ENCODE peak calls at places on chromosomes 3 and 15, in six cellular contexts. O is spleen, W is adrenal gland, E is Peyer's patch, M is brain microvascular endothelial cell, P is upper lobe of right lung. X is an unnamed sample.
A peak's percentile ranks its signal among the peaks of the same experiment; 100 is the strongest.

GRCh38 chr3:43238801-43239200 is 47.5 kb upstream of the SNRK start:
- DNase-seq in O (no peak), W (no peak), E (no peak), M (no peak), P (no peak), X (no peak)

GRCh38 chr15:73797366-73798158 is 44.4 kb upstream of the INSYN1 start:
- DNase-seq in O (no peak), W (no peak), E (no peak), M (no peak), P (no peak), X (no peak)

GRCh38 chr3:45367451-45367850 is 20.9 kb upstream of the LARS2 start:
- DNase-seq in O (no peak), W (no peak), E (no peak), M (peak; percentile 59), P (no peak), X (peak; percentile 48)

GRCh38 chr15:58771621-58772235 is 626 bp downstream of the MINDY2 start:
- DNase-seq in O (peak; percentile 92), W (peak; percentile 83), E (peak; percentile 42), M (no peak), P (peak; percentile 75), X (peak; percentile 54)

GRCh38 chr3:49465269-49466034 is 4.6 kb upstream of the DAG1 start:
- DNase-seq in O (no peak), W (peak; percentile 77), E (no peak), M (no peak), P (peak; percentile 78), X (no peak)

GRCh38 chr3:66302288-66302687 is 81.5 kb downstream of the SLC25A26 start:
- DNase-seq in O (no peak), W (no peak), E (peak; percentile 26), M (peak; percentile 4), P (no peak), X (no peak)

GRCh38 chr3:130783629-130784028 is 37.0 kb upstream of the PIK3R4 start:
- DNase-seq in O (no peak), W (no peak), E (no peak), M (no peak), P (no peak), X (no peak)

GRCh38 chr3:7565574-7565973 is 704.7 kb downstream of the GRM7 start:
- DNase-seq in O (no peak), W (no peak), E (no peak), M (no peak), P (no peak), X (no peak)

GRCh38 chr15:53658827-53659226 is 100.6 kb downstream of the WDR72 start:
- DNase-seq in O (no peak), W (no peak), E (no peak), M (no peak), P (no peak), X (no peak)

GRCh38 chr3:127475975-127476374 is 114.6 kb downstream of the TPRA1 start:
- DNase-seq in O (no peak), W (no peak), E (no peak), M (no peak), P (no peak), X (no peak)

GRCh38 chr3:48543271-48543866 is 13.2 kb downstream of the PFKFB4 start:
- DNase-seq in O (no peak), W (peak; percentile 81), E (no peak), M (no peak), P (no peak), X (no peak)

GRCh38 chr3:177753498-177754155 is 556.3 kb upstream of the TBL1XR1 start:
- DNase-seq in O (peak; percentile 79), W (peak; percentile 82), E (no peak), M (no peak), P (no peak), X (peak; percentile 10)

GRCh38 chr3:76199382-76199781 is 414.0 kb upstream of the ZNF717 start:
- DNase-seq in O (no peak), W (no peak), E (no peak), M (no peak), P (no peak), X (no peak)

GRCh38 chr3:48919215-48920138 is 835 bp downstream of the ARIH2 start:
- DNase-seq in O (peak; percentile 90), W (peak; percentile 62), E (peak; percentile 35), M (peak; percentile 31), P (no peak), X (peak; percentile 25)

GRCh38 chr15:62549345-62549970 is 384.4 kb upstream of the C2CD4B start:
- DNase-seq in O (no peak), W (no peak), E (no peak), M (peak; percentile 53), P (no peak), X (peak; percentile 40)

GRCh38 chr15:59688383-59688887 is 685 bp downstream of the BNIP2 start:
- DNase-seq in O (no peak), W (no peak), E (peak; percentile 43), M (peak; percentile 58), P (no peak), X (no peak)

GRCh38 chr3:136819784-136820640 is 1.1 kb downstream of the SLC35G2 start:
- DNase-seq in O (peak; percentile 84), W (peak; percentile 84), E (peak; percentile 17), M (peak; percentile 54), P (peak; percentile 72), X (peak; percentile 29)

GRCh38 chr15:96171271-96171739 is 159.2 kb upstream of the NR2F2 start:
- DNase-seq in O (no peak), W (no peak), E (no peak), M (no peak), P (no peak), X (no peak)

GRCh38 chr3:57164217-57164605 is 942 bp downstream of the IL17RD start:
- DNase-seq in O (no peak), W (peak; percentile 63), E (no peak), M (no peak), P (no peak), X (peak; percentile 26)

GRCh38 chr15:33565099-33565498 is 254.3 kb downstream of the RYR3 start:
- DNase-seq in O (no peak), W (no peak), E (no peak), M (peak; percentile 90), P (no peak), X (no peak)

GRCh38 chr3:176919836-176920760 is 277.2 kb downstream of the TBL1XR1 start:
- DNase-seq in O (no peak), W (no peak), E (no peak), M (peak; percentile 79), P (no peak), X (no peak)

GRCh38 chr15:32853667-32854066 is 135.9 kb downstream of the GREM1 start:
- DNase-seq in O (no peak), W (no peak), E (no peak), M (no peak), P (no peak), X (no peak)

GRCh38 chr3:14142567-14143270 is 17.9 kb downstream of the TMEM43 start:
- DNase-seq in O (no peak), W (peak; percentile 50), E (no peak), M (no peak), P (no peak), X (no peak)

GRCh38 chr15:31273258-31273941 is 53.2 kb upstream of the KLF13 start:
- DNase-seq in O (peak; percentile 69), W (peak; percentile 42), E (peak; percentile 15), M (no peak), P (no peak), X (no peak)

GRCh38 chr3:63661242-63661641 is 8.8 kb downstream of the SNTN start:
- DNase-seq in O (no peak), W (no peak), E (no peak), M (peak; percentile 24), P (no peak), X (no peak)

DNA sequence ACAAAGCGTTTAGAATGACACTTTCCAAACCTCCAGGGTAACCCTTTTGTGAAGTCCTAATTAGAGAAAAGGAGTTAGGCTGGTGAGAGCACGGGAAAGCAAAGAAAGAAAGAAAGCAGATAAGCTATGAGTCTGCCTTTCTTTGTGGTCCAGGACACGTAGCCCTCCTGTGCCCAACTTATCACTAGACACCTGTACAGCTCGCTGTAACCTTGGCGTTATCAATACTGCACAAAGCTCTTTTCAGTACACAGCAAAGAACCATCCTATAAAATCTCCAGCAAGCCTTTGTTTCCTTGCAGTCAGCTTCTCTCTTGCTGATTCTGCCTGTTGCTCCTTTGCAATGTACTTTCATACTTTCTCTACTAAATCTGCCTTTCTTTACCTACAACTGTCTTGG is 6.8 kb upstream of the TAMM41 start:
- DNase-seq in O (no peak), W (no peak), E (no peak), M (no peak), P (no peak), X (no peak)
- H3K4me3 ChIP-seq in O (no peak overlapping the region), W (no peak overlapping the region), E (no peak overlapping the region), M (no peak overlapping the region), P (no peak overlapping the region), X (no peak overlapping the region)

DNA sequence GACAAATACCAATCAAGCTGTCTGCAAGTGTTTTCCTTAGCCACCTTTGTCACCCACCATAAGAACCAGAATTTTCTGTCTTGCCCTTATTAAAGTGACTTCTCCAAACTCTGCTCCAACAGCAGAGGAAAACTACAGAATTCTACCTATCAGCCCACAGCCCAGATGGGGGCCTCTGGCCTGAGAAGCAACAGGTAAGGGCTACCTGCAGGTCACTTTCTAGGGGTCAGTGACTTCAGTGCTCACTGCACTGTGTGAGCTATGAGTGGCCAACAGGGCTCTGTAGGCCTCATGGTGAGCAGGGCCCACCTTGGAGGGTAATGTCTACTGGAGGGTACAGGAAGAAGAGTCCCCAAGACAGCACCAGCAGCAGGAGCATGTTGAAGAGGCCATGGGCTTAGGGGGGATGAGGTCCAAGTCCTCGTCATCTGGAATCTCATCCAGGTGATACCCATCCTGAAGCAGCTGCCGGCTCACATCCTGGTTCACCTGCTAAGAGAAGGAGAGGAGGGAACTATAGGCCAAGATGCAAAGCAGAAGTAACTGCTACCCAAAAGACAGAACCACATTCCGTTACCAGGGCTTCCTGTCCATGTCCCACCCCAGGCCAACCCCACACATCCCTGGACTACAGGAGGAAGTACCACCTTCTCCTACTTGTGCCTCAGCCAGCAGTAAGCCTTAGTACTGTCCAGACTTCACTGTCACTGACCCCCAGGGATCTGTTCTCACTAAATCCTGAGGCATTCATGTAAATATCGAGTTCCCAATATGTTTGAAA is 4.2 kb downstream of the FAM219B start:
- DNase-seq in O (peak; percentile 63), W (no peak), E (no peak), M (no peak), P (no peak), X (no peak)
- H3K36me3 ChIP-seq in O (peaks cover 75% of the 10 kb centered on the region), W (peaks cover 51% of the 10 kb centered on the region), E (no peaks in the 10 kb centered on the region), M (peaks cover 58% of the 10 kb centered on the region), P (peaks cover 63% of the 10 kb centered on the region), X (no peaks in the 10 kb centered on the region)

GRCh38 chr15:67251318-67251717 is 3.1 kb downstream of the AAGAB start:
- DNase-seq in O (no peak), W (no peak), E (no peak), M (no peak), P (no peak), X (no peak)

GRCh38 chr15:67256051-67256450 is 1.5 kb downstream of the IQCH start:
- DNase-seq in O (no peak), W (no peak), E (no peak), M (no peak), P (no peak), X (no peak)

GRCh38 chr15:67253517-67254237 is 784 bp downstream of the AAGAB start:
- DNase-seq in O (no peak), W (no peak), E (no peak), M (no peak), P (no peak), X (no peak)

GRCh38 chr15:67254238-67255175 is at the start of the genes AAGAB and IQCH:
- DNase-seq in O (peak; percentile 100), W (peak; percentile 99), E (peak; percentile 94), M (peak; percentile 98), P (peak; percentile 99), X (peak; percentile 99)

GRCh38 chr15:67253103-67253502 is 1.4 kb downstream of the AAGAB start:
- DNase-seq in O (no peak), W (no peak), E (no peak), M (no peak), P (no peak), X (peak; percentile 17)
- H3K4me3 ChIP-seq in O (peak overlapping the region; percentile 79), W (no peak overlapping the region), E (peak overlapping the region; percentile 83), M (peak overlapping the region; percentile 94), P (peak overlapping the region; percentile 88), X (peak overlapping the region; percentile 93)

GRCh38 chr15:78889000-78889399 is 16.3 kb downstream of the MORF4L1 start:
- DNase-seq in O (no peak), W (no peak), E (no peak), M (no peak), P (no peak), X (no peak)
- H3K36me3 ChIP-seq in O (peaks cover 100% of the 10 kb centered on the region), W (peaks cover 92% of the 10 kb centered on the region), E (no peaks in the 10 kb centered on the region), M (peaks cover 82% of the 10 kb centered on the region), P (peaks cover 97% of the 10 kb centered on the region), X (peaks cover 71% of the 10 kb centered on the region)

X was measured in transverse colon.